ENCODE peak calls at places on chromosome 14, in seven cellular contexts. A, W, V, Q, E, F and P are unnamed samples.

GRCh38 chr14:69059658-69060648 is 80.9 kb upstream of the ACTN1 start:
- DNase-seq in Q (no peak), V (no peak), E (peak), W (no peak), A (no peak), F (no peak), P (no peak)

GRCh38 chr14:93032301-93032929 is 83.3 kb downstream of the ITPK1 start:
- DNase-seq in F (no peak), E (peak), W (no peak), A (no peak), Q (peak), V (no peak), P (no peak)

GRCh38 chr14:94481468-94482131 is 5.6 kb upstream of the SERPINA9 start:
- DNase-seq in A (no peak), Q (no peak), E (no peak), W (no peak), V (no peak), F (no peak), P (no peak)

GRCh38 chr14:73262427-73263183 is 25.3 kb downstream of the PAPLN start:
- DNase-seq in V (no peak), E (no peak), F (no peak), Q (no peak), W (no peak), A (no peak), P (no peak)

GRCh38 chr14:54565236-54566151 is 1.4 kb upstream of the SAMD4A start:
- DNase-seq in V (peak), W (peak), E (peak), A (peak), F (peak), Q (peak), P (peak)

GRCh38 chr14:102579696-102580551 is 12.5 kb upstream of the RCOR1 start:
- DNase-seq in E (no peak), A (no peak), V (no peak), F (no peak), W (no peak), Q (no peak), P (no peak)

GRCh38 chr14:39006721-39007410 is 96.2 kb downstream of the SEC23A start:
- DNase-seq in V (no peak), Q (peak), F (no peak), A (no peak), W (no peak), E (no peak), P (no peak)

GRCh38 chr14:83300454-83301064 is 1766.9 kb upstream of the SEL1L start:
- DNase-seq in E (no peak), W (peak), A (no peak), Q (no peak), F (no peak), V (peak), P (no peak)

GRCh38 chr14:51677276-51677675 is 25.6 kb downstream of the FRMD6 start:
- DNase-seq in F (no peak), A (no peak), V (no peak), W (no peak), Q (no peak), E (no peak), P (no peak)

GRCh38 chr14:74979442-74980397 is 23.0 kb upstream of the EIF2B2 start:
- DNase-seq in W (no peak), V (peak), Q (peak), F (no peak), A (no peak), E (peak), P (no peak)

GRCh38 chr14:51398898-51399297 is 158.9 kb downstream of the TMX1 start:
- DNase-seq in Q (no peak), F (no peak), E (no peak), W (no peak), V (no peak), A (no peak), P (no peak)